ENCODE peak calls at places on chromosomes 11 and 22, in ten cellular contexts. One of them, this sample, is unnamed.

GRCh38 chr11:130600139-130600538 is 151.7 kb downstream of the ADAMTS15 start:
- DNase-seq in dorsolateral prefrontal cortex: no peak
- DNase-seq in psoas muscle: no peak
- DNase-seq in astrocyte of the spinal cord: peak
- DNase-seq in A673: no peak
- DNase-seq in colonic mucosa: no peak
- DNase-seq in GM12864: no peak
- DNase-seq in fibroblast of lung: peak
- DNase-seq in aorta: no peak
- DNase-seq in CD4-positive, CD25-positive, alpha-beta regulatory T cell: no peak
- DNase-seq in this sample: no peak

GRCh38 chr22:39498368-39498767 is 3.7 kb upstream of the MIEF1 start:
- DNase-seq in dorsolateral prefrontal cortex: no peak
- DNase-seq in psoas muscle: no peak
- DNase-seq in astrocyte of the spinal cord: no peak
- DNase-seq in A673: peak
- DNase-seq in colonic mucosa: peak
- DNase-seq in GM12864: no peak
- DNase-seq in fibroblast of lung: no peak
- DNase-seq in aorta: no peak
- DNase-seq in CD4-positive, CD25-positive, alpha-beta regulatory T cell: no peak
- DNase-seq in this sample: no peak

GRCh38 chr11:64048042-64048854 is 12.5 kb downstream of the FLRT1 start:
- DNase-seq in dorsolateral prefrontal cortex: peak
- DNase-seq in psoas muscle: no peak
- DNase-seq in astrocyte of the spinal cord: no peak
- DNase-seq in A673: no peak
- DNase-seq in colonic mucosa: no peak
- DNase-seq in GM12864: no peak
- DNase-seq in fibroblast of lung: no peak
- DNase-seq in aorta: no peak
- DNase-seq in CD4-positive, CD25-positive, alpha-beta regulatory T cell: no peak
- DNase-seq in this sample: no peak

GRCh38 chr11:77474509-77475070 is 696 bp upstream of the PAK1 start:
- DNase-seq in dorsolateral prefrontal cortex: no peak
- DNase-seq in psoas muscle: no peak
- DNase-seq in astrocyte of the spinal cord: no peak
- DNase-seq in A673: no peak
- DNase-seq in colonic mucosa: no peak
- DNase-seq in GM12864: no peak
- DNase-seq in fibroblast of lung: no peak
- DNase-seq in aorta: no peak
- DNase-seq in CD4-positive, CD25-positive, alpha-beta regulatory T cell: no peak
- DNase-seq in this sample: no peak

GRCh38 chr11:87719311-87720073 is 455.8 kb downstream of the RAB38 start:
- DNase-seq in dorsolateral prefrontal cortex: no peak
- DNase-seq in psoas muscle: no peak
- DNase-seq in astrocyte of the spinal cord: peak
- DNase-seq in A673: no peak
- DNase-seq in colonic mucosa: no peak
- DNase-seq in GM12864: no peak
- DNase-seq in fibroblast of lung: no peak
- DNase-seq in aorta: no peak
- DNase-seq in CD4-positive, CD25-positive, alpha-beta regulatory T cell: no peak
- DNase-seq in this sample: no peak

GRCh38 chr11:65266210-65266609 is 4.4 kb downstream of the POLA2 start:
- DNase-seq in dorsolateral prefrontal cortex: no peak
- DNase-seq in psoas muscle: no peak
- DNase-seq in astrocyte of the spinal cord: no peak
- DNase-seq in A673: no peak
- DNase-seq in colonic mucosa: peak
- DNase-seq in GM12864: no peak
- DNase-seq in fibroblast of lung: peak
- DNase-seq in aorta: no peak
- DNase-seq in CD4-positive, CD25-positive, alpha-beta regulatory T cell: no peak
- DNase-seq in this sample: no peak

GRCh38 chr11:30196400-30197206 is 34.2 kb upstream of the FSHB start:
- DNase-seq in dorsolateral prefrontal cortex: peak
- DNase-seq in psoas muscle: no peak
- DNase-seq in astrocyte of the spinal cord: peak
- DNase-seq in A673: peak
- DNase-seq in colonic mucosa: peak
- DNase-seq in GM12864: no peak
- DNase-seq in fibroblast of lung: peak
- DNase-seq in aorta: peak
- DNase-seq in CD4-positive, CD25-positive, alpha-beta regulatory T cell: peak
- DNase-seq in this sample: peak

GRCh38 chr22:46047841-46048595 is 71.1 kb upstream of the WNT7B start:
- DNase-seq in dorsolateral prefrontal cortex: peak
- DNase-seq in psoas muscle: peak
- DNase-seq in astrocyte of the spinal cord: no peak
- DNase-seq in A673: no peak
- DNase-seq in colonic mucosa: no peak
- DNase-seq in GM12864: no peak
- DNase-seq in fibroblast of lung: no peak
- DNase-seq in aorta: peak
- DNase-seq in CD4-positive, CD25-positive, alpha-beta regulatory T cell: no peak
- DNase-seq in this sample: no peak

GRCh38 chr22:50550395-50550794 is 4.7 kb downstream of the KLHDC7B start:
- DNase-seq in dorsolateral prefrontal cortex: no peak
- DNase-seq in psoas muscle: peak
- DNase-seq in astrocyte of the spinal cord: no peak
- DNase-seq in A673: no peak
- DNase-seq in colonic mucosa: no peak
- DNase-seq in GM12864: no peak
- DNase-seq in fibroblast of lung: no peak
- DNase-seq in aorta: no peak
- DNase-seq in CD4-positive, CD25-positive, alpha-beta regulatory T cell: no peak
- DNase-seq in this sample: no peak

GRCh38 chr22:50547231-50547851 is 1.6 kb downstream of the KLHDC7B start:
- DNase-seq in dorsolateral prefrontal cortex: no peak
- DNase-seq in psoas muscle: peak
- DNase-seq in astrocyte of the spinal cord: no peak
- DNase-seq in A673: no peak
- DNase-seq in colonic mucosa: no peak
- DNase-seq in GM12864: no peak
- DNase-seq in fibroblast of lung: no peak
- DNase-seq in aorta: no peak
- DNase-seq in CD4-positive, CD25-positive, alpha-beta regulatory T cell: no peak
- DNase-seq in this sample: no peak

GRCh38 chr22:50551160-50551752 is 5.6 kb downstream of the KLHDC7B start:
- DNase-seq in dorsolateral prefrontal cortex: no peak
- DNase-seq in psoas muscle: peak
- DNase-seq in astrocyte of the spinal cord: no peak
- DNase-seq in A673: no peak
- DNase-seq in colonic mucosa: no peak
- DNase-seq in GM12864: no peak
- DNase-seq in fibroblast of lung: no peak
- DNase-seq in aorta: no peak
- DNase-seq in CD4-positive, CD25-positive, alpha-beta regulatory T cell: no peak
- DNase-seq in this sample: no peak

GRCh38 chr22:50548046-50548912 is 2.6 kb downstream of the KLHDC7B start:
- DNase-seq in dorsolateral prefrontal cortex: no peak
- DNase-seq in psoas muscle: peak
- DNase-seq in astrocyte of the spinal cord: no peak
- DNase-seq in A673: no peak
- DNase-seq in colonic mucosa: no peak
- DNase-seq in GM12864: no peak
- DNase-seq in fibroblast of lung: no peak
- DNase-seq in aorta: no peak
- DNase-seq in CD4-positive, CD25-positive, alpha-beta regulatory T cell: peak
- DNase-seq in this sample: peak

GRCh38 chr22:50548913-50549790 is 3.5 kb downstream of the KLHDC7B start:
- DNase-seq in dorsolateral prefrontal cortex: no peak
- DNase-seq in psoas muscle: peak
- DNase-seq in astrocyte of the spinal cord: no peak
- DNase-seq in A673: no peak
- DNase-seq in colonic mucosa: no peak
- DNase-seq in GM12864: no peak
- DNase-seq in fibroblast of lung: no peak
- DNase-seq in aorta: no peak
- DNase-seq in CD4-positive, CD25-positive, alpha-beta regulatory T cell: no peak
- DNase-seq in this sample: no peak
- H3K4me3 ChIP-seq in dorsolateral prefrontal cortex: peak
- H3K4me3 ChIP-seq in psoas muscle: peak
- H3K4me3 ChIP-seq in astrocyte of the spinal cord: no peak
- H3K4me3 ChIP-seq in A673: no peak
- H3K4me3 ChIP-seq in colonic mucosa: peak
- H3K4me3 ChIP-seq in GM12864: peak
- H3K4me3 ChIP-seq in fibroblast of lung: peak
- H3K4me3 ChIP-seq in aorta: no peak
- H3K4me3 ChIP-seq in CD4-positive, CD25-positive, alpha-beta regulatory T cell: peak
- H3K4me3 ChIP-seq in this sample: peak

GRCh38 chr11:47915407-47916137 is 64.8 kb upstream of the PTPRJ start:
- DNase-seq in dorsolateral prefrontal cortex: no peak
- DNase-seq in psoas muscle: no peak
- DNase-seq in astrocyte of the spinal cord: no peak
- DNase-seq in A673: peak
- DNase-seq in colonic mucosa: peak
- DNase-seq in GM12864: no peak
- DNase-seq in fibroblast of lung: no peak
- DNase-seq in aorta: no peak
- DNase-seq in CD4-positive, CD25-positive, alpha-beta regulatory T cell: peak
- DNase-seq in this sample: no peak

GRCh38 chr11:47918370-47918690 is 62.0 kb upstream of the PTPRJ start:
- DNase-seq in dorsolateral prefrontal cortex: no peak
- DNase-seq in psoas muscle: no peak
- DNase-seq in astrocyte of the spinal cord: no peak
- DNase-seq in A673: no peak
- DNase-seq in colonic mucosa: no peak
- DNase-seq in GM12864: no peak
- DNase-seq in fibroblast of lung: no peak
- DNase-seq in aorta: no peak
- DNase-seq in CD4-positive, CD25-positive, alpha-beta regulatory T cell: no peak
- DNase-seq in this sample: no peak

GRCh38 chr11:47916361-47916841 is 64.0 kb upstream of the PTPRJ start:
- DNase-seq in dorsolateral prefrontal cortex: no peak
- DNase-seq in psoas muscle: no peak
- DNase-seq in astrocyte of the spinal cord: no peak
- DNase-seq in A673: no peak
- DNase-seq in colonic mucosa: peak
- DNase-seq in GM12864: no peak
- DNase-seq in fibroblast of lung: no peak
- DNase-seq in aorta: no peak
- DNase-seq in CD4-positive, CD25-positive, alpha-beta regulatory T cell: no peak
- DNase-seq in this sample: no peak

GRCh38 chr11:47918882-47919495 is 61.4 kb upstream of the PTPRJ start:
- DNase-seq in dorsolateral prefrontal cortex: no peak
- DNase-seq in psoas muscle: no peak
- DNase-seq in astrocyte of the spinal cord: no peak
- DNase-seq in A673: peak
- DNase-seq in colonic mucosa: no peak
- DNase-seq in GM12864: no peak
- DNase-seq in fibroblast of lung: peak
- DNase-seq in aorta: peak
- DNase-seq in CD4-positive, CD25-positive, alpha-beta regulatory T cell: no peak
- DNase-seq in this sample: no peak

DNA sequence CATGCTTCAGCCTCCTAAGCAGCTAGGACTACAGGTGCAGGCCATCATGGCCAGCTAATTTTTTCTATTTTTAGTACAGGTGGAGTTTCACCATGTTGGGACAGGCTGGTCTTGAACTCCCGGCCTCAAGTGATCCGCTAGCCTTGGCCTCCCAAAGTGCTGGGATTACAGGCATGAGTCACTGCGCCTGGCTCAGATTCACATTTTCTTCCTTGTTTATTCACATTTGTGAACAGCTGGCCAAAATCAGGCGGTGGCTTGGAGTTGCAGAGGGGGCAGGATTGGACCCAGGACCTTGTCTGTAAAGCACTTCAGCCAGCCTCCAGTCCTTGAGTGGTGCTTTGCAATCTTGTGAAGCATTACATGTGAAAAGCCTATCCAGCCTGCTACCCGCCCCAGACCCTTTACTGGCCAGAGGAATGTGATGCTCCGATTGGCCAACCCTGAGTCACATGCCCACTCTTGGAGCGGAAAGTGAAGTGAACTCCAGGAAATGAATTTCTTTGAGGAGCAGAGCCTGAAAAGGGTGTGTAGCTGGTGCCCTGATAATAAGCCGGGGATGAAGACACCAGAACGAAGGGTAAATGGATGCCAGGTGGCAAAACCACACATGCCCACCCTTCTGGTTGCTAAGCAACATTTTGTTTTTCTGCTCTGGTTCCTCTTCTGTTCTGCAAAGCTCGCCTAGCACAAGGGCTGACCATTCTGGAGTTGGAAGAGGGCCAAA is 62.6 kb upstream of the PTPRJ start:
- DNase-seq in dorsolateral prefrontal cortex: peak
- DNase-seq in psoas muscle: peak
- DNase-seq in astrocyte of the spinal cord: peak
- DNase-seq in A673: peak
- DNase-seq in colonic mucosa: peak
- DNase-seq in GM12864: no peak
- DNase-seq in fibroblast of lung: peak
- DNase-seq in aorta: peak
- DNase-seq in CD4-positive, CD25-positive, alpha-beta regulatory T cell: no peak
- DNase-seq in this sample: peak
- H3K4me3 ChIP-seq in dorsolateral prefrontal cortex: no peak
- H3K4me3 ChIP-seq in psoas muscle: no peak
- H3K4me3 ChIP-seq in astrocyte of the spinal cord: no peak
- H3K4me3 ChIP-seq in A673: no peak
- H3K4me3 ChIP-seq in colonic mucosa: no peak
- H3K4me3 ChIP-seq in GM12864: no peak
- H3K4me3 ChIP-seq in fibroblast of lung: peak
- H3K4me3 ChIP-seq in aorta: no peak
- H3K4me3 ChIP-seq in CD4-positive, CD25-positive, alpha-beta regulatory T cell: no peak
- H3K4me3 ChIP-seq in this sample: no peak

DNA sequence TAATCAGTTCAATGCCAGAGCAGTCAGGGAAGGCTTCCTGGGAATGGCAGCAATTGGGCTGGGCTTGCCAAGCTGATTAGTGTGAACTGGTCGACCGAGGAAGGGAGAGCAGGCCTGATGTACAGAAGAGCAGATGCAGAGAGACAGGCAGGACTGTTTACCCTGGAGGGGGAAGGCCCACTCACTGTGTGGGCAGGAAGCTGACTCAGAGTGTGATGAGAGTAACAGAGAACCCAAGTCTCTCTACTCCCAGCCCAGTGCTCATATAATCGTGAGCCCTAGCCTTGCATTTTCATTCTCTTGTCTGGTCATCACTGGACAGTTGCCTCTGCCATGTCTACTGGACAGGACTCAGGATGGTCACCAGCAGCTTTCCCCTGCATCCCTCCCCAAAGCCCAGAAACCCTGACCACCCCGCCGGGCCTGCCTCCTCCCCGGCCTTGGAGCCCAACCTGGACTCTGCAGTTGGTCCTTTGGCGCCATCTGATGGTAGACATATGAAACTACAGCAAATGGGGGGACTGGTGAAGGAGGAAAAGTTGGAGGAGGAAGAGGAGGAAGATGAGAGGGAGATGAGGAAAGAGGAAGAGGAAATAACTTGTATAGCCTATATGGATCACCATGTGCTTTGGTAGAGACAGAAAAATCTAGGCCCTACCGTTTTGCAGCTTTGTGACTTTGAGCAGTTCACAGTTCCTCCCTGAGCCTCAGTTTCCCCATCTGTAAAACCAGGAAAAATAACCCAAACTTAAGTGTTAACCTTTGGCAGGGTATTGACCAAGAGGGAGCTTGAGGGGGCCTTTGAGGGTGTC is 43.4 kb upstream of the PRDM11 start:
- DNase-seq in dorsolateral prefrontal cortex: no peak
- DNase-seq in psoas muscle: peak
- DNase-seq in astrocyte of the spinal cord: peak
- DNase-seq in A673: peak
- DNase-seq in colonic mucosa: peak
- DNase-seq in GM12864: peak
- DNase-seq in fibroblast of lung: peak
- DNase-seq in aorta: peak
- DNase-seq in CD4-positive, CD25-positive, alpha-beta regulatory T cell: peak
- DNase-seq in this sample: peak
- H3K4me3 ChIP-seq in dorsolateral prefrontal cortex: no peak
- H3K4me3 ChIP-seq in psoas muscle: no peak
- H3K4me3 ChIP-seq in astrocyte of the spinal cord: no peak
- H3K4me3 ChIP-seq in A673: no peak
- H3K4me3 ChIP-seq in colonic mucosa: no peak
- H3K4me3 ChIP-seq in GM12864: no peak
- H3K4me3 ChIP-seq in fibroblast of lung: peak
- H3K4me3 ChIP-seq in aorta: no peak
- H3K4me3 ChIP-seq in CD4-positive, CD25-positive, alpha-beta regulatory T cell: peak
- H3K4me3 ChIP-seq in this sample: no peak

GRCh38 chr11:131816046-131816445 is 445.6 kb downstream of the NTM start:
- DNase-seq in dorsolateral prefrontal cortex: no peak
- DNase-seq in psoas muscle: no peak
- DNase-seq in astrocyte of the spinal cord: no peak
- DNase-seq in A673: no peak
- DNase-seq in colonic mucosa: no peak
- DNase-seq in GM12864: no peak
- DNase-seq in fibroblast of lung: no peak
- DNase-seq in aorta: no peak
- DNase-seq in CD4-positive, CD25-positive, alpha-beta regulatory T cell: no peak
- DNase-seq in this sample: no peak

GRCh38 chr11:131819845-131820244 is 449.4 kb downstream of the NTM start:
- DNase-seq in dorsolateral prefrontal cortex: no peak
- DNase-seq in psoas muscle: no peak
- DNase-seq in astrocyte of the spinal cord: no peak
- DNase-seq in A673: no peak
- DNase-seq in colonic mucosa: no peak
- DNase-seq in GM12864: no peak
- DNase-seq in fibroblast of lung: no peak
- DNase-seq in aorta: no peak
- DNase-seq in CD4-positive, CD25-positive, alpha-beta regulatory T cell: no peak
- DNase-seq in this sample: no peak

GRCh38 chr11:131815631-131816030 is 445.2 kb downstream of the NTM start:
- DNase-seq in dorsolateral prefrontal cortex: no peak
- DNase-seq in psoas muscle: no peak
- DNase-seq in astrocyte of the spinal cord: no peak
- DNase-seq in A673: peak
- DNase-seq in colonic mucosa: no peak
- DNase-seq in GM12864: no peak
- DNase-seq in fibroblast of lung: no peak
- DNase-seq in aorta: no peak
- DNase-seq in CD4-positive, CD25-positive, alpha-beta regulatory T cell: no peak
- DNase-seq in this sample: no peak

DNA sequence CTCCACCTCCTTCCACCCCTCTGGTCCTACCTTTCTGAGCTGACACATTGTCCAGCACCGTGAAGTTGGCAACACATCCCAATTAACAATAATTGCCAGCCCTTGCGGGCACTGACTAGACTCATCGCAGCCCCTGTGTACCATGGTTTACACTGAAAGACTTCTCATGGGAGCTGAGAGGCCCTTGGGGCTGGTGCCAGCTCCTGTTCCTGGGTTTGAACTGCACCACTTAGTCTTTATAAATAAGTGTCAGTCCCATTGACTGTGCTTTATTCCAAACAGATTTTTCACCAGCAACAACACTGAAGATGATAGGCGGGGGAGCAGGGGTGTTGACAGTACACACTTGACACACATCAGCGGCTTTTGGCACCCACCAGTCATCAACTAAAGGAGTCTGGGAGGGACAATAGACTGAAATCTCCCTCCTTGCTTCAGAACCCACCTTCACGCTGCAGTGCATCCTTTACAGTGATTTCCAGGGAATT is 447.3 kb downstream of the NTM start:
- DNase-seq in dorsolateral prefrontal cortex: no peak
- DNase-seq in psoas muscle: no peak
- DNase-seq in astrocyte of the spinal cord: no peak
- DNase-seq in A673: no peak
- DNase-seq in colonic mucosa: no peak
- DNase-seq in GM12864: no peak
- DNase-seq in fibroblast of lung: no peak
- DNase-seq in aorta: no peak
- DNase-seq in CD4-positive, CD25-positive, alpha-beta regulatory T cell: no peak
- DNase-seq in this sample: no peak
- H3K4me3 ChIP-seq in dorsolateral prefrontal cortex: no peak
- H3K4me3 ChIP-seq in psoas muscle: no peak
- H3K4me3 ChIP-seq in astrocyte of the spinal cord: no peak
- H3K4me3 ChIP-seq in A673: no peak
- H3K4me3 ChIP-seq in colonic mucosa: no peak
- H3K4me3 ChIP-seq in GM12864: no peak
- H3K4me3 ChIP-seq in fibroblast of lung: no peak
- H3K4me3 ChIP-seq in aorta: no peak
- H3K4me3 ChIP-seq in CD4-positive, CD25-positive, alpha-beta regulatory T cell: no peak
- H3K4me3 ChIP-seq in this sample: no peak

This sample was measured in GM06990.